ENCODE peak calls at places on chromosomes 5 and 9, in ten cellular contexts. A is brain microvascular endothelial cell, W is dorsolateral prefrontal cortex, U is GM13976, T is AG09309, D is endodermal cell, E is psoas muscle, J is OCI-LY7, B is cardiac fibroblast, P is A673. V is an unnamed sample.

GRCh38 chr5:106397700-106398099 is 1273.0 kb downstream of the EFNA5 start:
- DNase-seq in A (peak; percentile 98), W (no peak), U (no peak), T (peak; percentile 63), D (no peak), E (no peak), J (no peak), B (peak; percentile 98), P (peak; percentile 49), V (no peak)

GRCh38 chr5:137022725-137023124 is 476.4 kb downstream of the SPOCK1 start:
- DNase-seq in A (no peak), W (no peak), U (no peak), T (no peak), D (no peak), E (no peak), J (no peak), B (no peak), P (no peak), V (no peak)

GRCh38 chr5:82183828-82184227 is 94.3 kb downstream of the RPS23 start:
- DNase-seq in A (no peak), W (no peak), U (no peak), T (no peak), D (no peak), E (no peak), J (no peak), B (peak; percentile 63), P (no peak), V (no peak)

GRCh38 chr9:38421498-38422211 is 2.6 kb downstream of the IGFBPL1 start:
- DNase-seq in A (no peak), W (no peak), U (no peak), T (no peak), D (peak; percentile 82), E (no peak), J (no peak), B (peak; percentile 42), P (peak; percentile 94), V (no peak)

GRCh38 chr9:31393240-31393639 is 991.2 kb upstream of the ACO1 start:
- DNase-seq in A (no peak), W (no peak), U (no peak), T (no peak), D (no peak), E (no peak), J (no peak), B (no peak), P (peak; percentile 82), V (no peak)

GRCh38 chr5:177116631-177117373 is 16.8 kb upstream of the NSD1 start:
- DNase-seq in A (peak; percentile 70), W (peak; percentile 88), U (peak; percentile 80), T (no peak), D (peak; percentile 94), E (peak; percentile 96), J (peak; percentile 93), B (peak; percentile 86), P (peak; percentile 66), V (peak; percentile 84)

GRCh38 chr9:134621558-134622110 is 20.0 kb upstream of the COL5A1 start:
- DNase-seq in A (no peak), W (no peak), U (no peak), T (no peak), D (peak; percentile 13), E (no peak), J (no peak), B (no peak), P (no peak), V (no peak)

GRCh38 chr9:79287152-79287766 is 284.5 kb upstream of the TLE4 start:
- DNase-seq in A (no peak), W (no peak), U (no peak), T (no peak), D (peak; percentile 38), E (no peak), J (no peak), B (no peak), P (no peak), V (no peak)

GRCh38 chr5:76958976-76959767 is 6.3 kb downstream of the CRHBP start:
- DNase-seq in A (peak; percentile 63), W (no peak), U (no peak), T (no peak), D (no peak), E (no peak), J (no peak), B (peak; percentile 77), P (peak; percentile 67), V (no peak)

GRCh38 chr5:177447611-177448243 is 1.1 kb downstream of the PRR7 start:
- DNase-seq in A (no peak), W (peak; percentile 89), U (no peak), T (no peak), D (peak; percentile 92), E (peak; percentile 64), J (peak; percentile 43), B (peak; percentile 72), P (no peak), V (no peak)

GRCh38 chr9:121529237-121529987 is 29.8 kb upstream of the GGTA1 start:
- DNase-seq in A (peak; percentile 90), W (peak; percentile 28), U (peak; percentile 9), T (peak; percentile 94), D (no peak), E (peak; percentile 96), J (no peak), B (peak; percentile 99), P (peak; percentile 77), V (no peak)

GRCh38 chr9:128902351-128903078 is 18.3 kb upstream of the PHYHD1 start:
- DNase-seq in A (no peak), W (no peak), U (peak; percentile 88), T (no peak), D (no peak), E (no peak), J (peak; percentile 91), B (no peak), P (no peak), V (peak; percentile 87)

GRCh38 chr5:132466453-132467291 is 23.9 kb downstream of the IRF1 start:
- DNase-seq in A (peak; percentile 86), W (no peak), U (peak; percentile 81), T (no peak), D (no peak), E (no peak), J (peak; percentile 84), B (peak; percentile 64), P (no peak), V (peak; percentile 69)

GRCh38 chr5:56259002-56259511 is 25.9 kb upstream of the ANKRD55 start:
- DNase-seq in A (peak; percentile 90), W (no peak), U (peak; percentile 29), T (peak; percentile 87), D (no peak), E (no peak), J (no peak), B (peak; percentile 98), P (no peak), V (no peak)

GRCh38 chr5:107134931-107135330 is 535.8 kb downstream of the EFNA5 start:
- DNase-seq in A (peak; percentile 6), W (no peak), U (no peak), T (no peak), D (no peak), E (no peak), J (no peak), B (peak; percentile 17), P (no peak), V (no peak)

DNA sequence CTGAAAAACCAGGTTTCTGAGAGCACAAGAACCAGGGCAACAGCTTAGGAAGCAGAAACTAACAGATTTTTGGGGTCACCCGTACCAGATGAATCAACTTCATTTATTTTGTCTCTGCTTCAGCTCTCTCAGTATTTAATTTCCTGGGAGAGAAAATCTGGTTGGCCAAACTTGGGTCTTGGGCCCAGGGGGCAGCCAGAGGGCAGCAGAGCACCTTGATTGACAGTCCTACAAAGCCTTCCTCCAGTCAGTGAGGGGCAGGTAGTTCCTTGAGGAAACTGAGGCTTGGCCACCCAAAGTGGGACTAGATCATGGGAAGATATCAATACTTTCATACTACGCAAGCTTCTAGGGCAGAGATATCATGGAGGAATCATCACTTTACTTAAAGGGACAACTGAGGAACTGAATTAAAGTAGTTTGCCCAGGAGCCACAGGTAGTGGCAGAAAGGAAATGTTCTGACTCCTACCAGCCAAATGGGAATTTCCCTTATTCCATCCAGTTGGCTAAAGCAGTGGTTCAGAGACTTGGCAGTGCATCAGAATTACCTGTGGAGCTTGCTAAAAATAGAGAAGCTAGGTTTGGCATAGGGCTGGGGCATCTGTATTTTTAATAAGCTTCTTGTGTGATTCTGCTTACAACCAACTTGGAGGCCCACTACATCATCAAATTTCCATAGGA is 21.5 kb upstream of the ARHGAP26 start:
- DNase-seq in A (no peak), W (no peak), U (no peak), T (no peak), D (peak; percentile 83), E (peak; percentile 70), J (peak; percentile 56), B (peak; percentile 39), P (peak; percentile 28), V (peak; percentile 70)
- TF ChIP-seq CTCF in A (peak; percentile 48), W (peak; percentile 70), U (peak; percentile 69), T (peak; percentile 16), D (peak; percentile 92), E (peak; percentile 76), J (peak; percentile 84), B (peak; percentile 25), P (peak; percentile 49), V (peak; percentile 80)

GRCh38 chr9:74696520-74696919 is 191.2 kb downstream of the TRPM6 start:
- DNase-seq in A (no peak), W (no peak), U (no peak), T (no peak), D (peak; percentile 62), E (no peak), J (no peak), B (no peak), P (no peak), V (no peak)
- TF ChIP-seq CTCF in A (no peak), W (no peak), U (no peak), T (no peak), D (peak; percentile 71), E (no peak), J (no peak), B (peak; percentile 6), P (no peak), V (no peak)

GRCh38 chr5:113806250-113806649 is 292.8 kb downstream of the YTHDC2 start:
- DNase-seq in A (no peak), W (no peak), U (no peak), T (no peak), D (peak; percentile 51), E (no peak), J (no peak), B (peak; percentile 49), P (peak; percentile 22), V (no peak)
- TF ChIP-seq CTCF in A (peak; percentile 23), W (peak; percentile 55), U (no peak), T (peak; percentile 39), D (peak; percentile 82), E (no peak), J (peak; percentile 40), B (peak; percentile 52), P (peak; percentile 54), V (no peak)

DNA sequence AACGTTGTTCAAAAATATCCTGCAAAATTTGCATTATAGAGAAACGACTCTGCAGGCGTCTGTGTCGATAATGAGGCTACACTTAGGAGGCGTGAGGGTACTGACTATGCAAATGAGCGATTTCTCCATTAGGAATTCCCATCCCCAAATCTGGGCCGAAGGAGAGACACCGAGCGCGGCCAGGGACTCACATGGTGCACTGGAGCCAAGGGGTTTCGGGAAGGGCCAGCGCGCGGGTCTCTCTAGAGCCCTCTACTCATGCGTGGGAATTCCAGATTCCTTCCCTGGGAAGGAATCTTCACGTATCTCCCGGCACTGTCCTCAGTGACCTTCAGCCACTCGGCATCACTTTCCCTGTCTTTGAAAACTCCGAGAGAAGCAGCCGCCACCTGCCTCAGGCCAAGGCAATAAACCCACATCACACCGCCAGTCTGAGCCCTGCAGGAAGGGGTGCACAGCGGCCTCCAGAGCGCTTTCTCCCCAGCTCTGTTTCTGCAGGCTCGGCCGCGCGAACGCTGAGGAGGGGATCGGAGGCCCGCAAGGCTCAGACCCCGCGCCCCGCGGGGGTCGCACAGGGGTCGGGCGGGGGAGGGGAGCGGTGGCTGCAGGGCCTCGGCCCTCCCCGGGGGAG is 653 bp upstream of the DENND4C start:
- DNase-seq in A (peak; percentile 37), W (peak; percentile 20), U (no peak), T (no peak), D (peak; percentile 92), E (no peak), J (peak; percentile 81), B (peak; percentile 45), P (peak; percentile 30), V (no peak)
- TF ChIP-seq CTCF in A (peak; percentile 12), W (no peak), U (no peak), T (no peak), D (no peak), E (no peak), J (no peak), B (no peak), P (no peak), V (no peak)

V was measured in B cell.